ENCODE peak calls at places on chromosomes 5 and 9, in eight cellular contexts. X is adipocyte, S is kidney epithelial cell, J is breast epithelium, F is BJ, A is heart left ventricle, V is stomach, E is lower leg skin. K is an unnamed sample.

GRCh38 chr9:77518688-77519087 is 129.4 kb downstream of the GNA14 start:
- DNase-seq in F (no peak), A (no peak), X (no peak), S (no peak), J (no peak), V (no peak), E (no peak), K (no peak)

GRCh38 chr9:17627641-17628040 is 48.8 kb downstream of the SH3GL2 start:
- DNase-seq in F (no peak), V (no peak), J (no peak), A (no peak), X (peak), S (no peak), E (no peak), K (no peak)

GRCh38 chr9:110206388-110206787 is 1.6 kb downstream of the C9orf152 start:
- DNase-seq in V (peak), J (no peak), F (no peak), X (no peak), S (no peak), A (no peak), E (no peak), K (no peak)

GRCh38 chr5:131939690-131940345 is 5.6 kb downstream of the MEIKIN start:
- DNase-seq in V (no peak), A (no peak), J (no peak), F (no peak), S (no peak), X (no peak), E (no peak), K (no peak)

GRCh38 chr5:146796911-146797310 is 81.6 kb downstream of the PPP2R2B start:
- DNase-seq in F (no peak), X (no peak), J (no peak), V (no peak), S (no peak), A (no peak), E (no peak), K (no peak)

GRCh38 chr5:134131165-134131564 is 16.7 kb downstream of the TCF7 start:
- DNase-seq in V (no peak), J (no peak), A (no peak), F (no peak), S (no peak), X (no peak), E (no peak), K (no peak)

GRCh38 chr9:129174724-129175514 is 3.1 kb downstream of the IER5L start:
- DNase-seq in S (peak), X (peak), E (peak), V (peak), F (no peak), J (peak), A (peak), K (peak)

GRCh38 chr9:69120380-69121154 is 53.5 kb upstream of the TJP2 start:
- DNase-seq in F (no peak), V (peak), S (no peak), J (peak), E (peak), A (no peak), X (no peak), K (peak)

GRCh38 chr5:32027717-32028321 is 146.3 kb downstream of the GOLPH3 start:
- DNase-seq in J (peak), F (peak), A (peak), X (peak), V (no peak), S (peak), E (peak), K (peak)
- H3K4me3 ChIP-seq in J (peak), F (no peak), A (peak), X (peak), V (no peak), S (no peak), E (no peak), K (no peak)

DNA sequence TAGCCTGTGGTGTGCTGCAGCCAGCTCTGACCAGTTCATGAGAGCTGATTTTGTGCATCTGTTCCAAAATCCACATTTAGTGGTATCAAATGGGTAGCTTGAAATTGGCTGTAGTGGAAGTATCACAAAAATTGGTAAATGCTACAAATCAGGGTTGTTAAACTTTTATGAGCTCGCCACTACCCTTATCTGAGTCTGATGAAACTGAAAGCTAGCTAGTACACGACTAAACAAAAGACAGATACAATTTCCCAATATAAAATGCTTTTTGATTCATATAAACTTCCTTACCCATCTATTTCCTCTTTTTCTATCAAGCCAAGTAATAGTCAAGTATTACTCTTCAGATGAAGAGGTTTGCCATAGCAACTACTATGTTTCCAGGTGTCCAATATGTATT is 392.0 kb downstream of the TMEM161B start:
- DNase-seq in V (no peak), A (no peak), X (no peak), S (no peak), F (no peak), J (no peak), E (no peak), K (no peak)
- H3K4me3 ChIP-seq in V (no peak), A (no peak), X (no peak), S (no peak), F (no peak), J (no peak), E (no peak), K (no peak)

GRCh38 chr5:84379749-84380148 is 4.9 kb downstream of the EDIL3 start:
- DNase-seq in E (no peak), V (no peak), S (no peak), J (no peak), X (peak), A (no peak), F (no peak), K (no peak)

GRCh38 chr5:84378420-84378819 is 6.3 kb downstream of the EDIL3 start:
- DNase-seq in A (no peak), E (no peak), F (peak), X (peak), S (no peak), J (no peak), V (no peak), K (no peak)

GRCh38 chr5:84376346-84376745 is 8.3 kb downstream of the EDIL3 start:
- DNase-seq in A (no peak), V (no peak), J (no peak), X (peak), F (no peak), E (no peak), S (no peak), K (no peak)

GRCh38 chr5:84381501-84382362 is 2.9 kb downstream of the EDIL3 start:
- DNase-seq in A (no peak), F (no peak), V (no peak), X (peak), E (peak), S (no peak), J (no peak), K (peak)

GRCh38 chr5:84378961-84379360 is 5.7 kb downstream of the EDIL3 start:
- DNase-seq in A (no peak), J (no peak), X (peak), S (no peak), F (no peak), V (no peak), E (no peak), K (no peak)
- H3K4me3 ChIP-seq in A (no peak), J (no peak), X (peak), S (no peak), F (no peak), V (no peak), E (no peak), K (no peak)

GRCh38 chr9:119951090-119951489 is 581.9 kb upstream of the BRINP1 start:
- DNase-seq in S (no peak), V (no peak), J (no peak), X (peak), E (no peak), F (peak), A (no peak), K (no peak)

GRCh38 chr9:119955276-119955675 is 586.0 kb upstream of the BRINP1 start:
- DNase-seq in S (no peak), V (no peak), F (peak), X (peak), A (no peak), J (no peak), E (no peak), K (no peak)

DNA sequence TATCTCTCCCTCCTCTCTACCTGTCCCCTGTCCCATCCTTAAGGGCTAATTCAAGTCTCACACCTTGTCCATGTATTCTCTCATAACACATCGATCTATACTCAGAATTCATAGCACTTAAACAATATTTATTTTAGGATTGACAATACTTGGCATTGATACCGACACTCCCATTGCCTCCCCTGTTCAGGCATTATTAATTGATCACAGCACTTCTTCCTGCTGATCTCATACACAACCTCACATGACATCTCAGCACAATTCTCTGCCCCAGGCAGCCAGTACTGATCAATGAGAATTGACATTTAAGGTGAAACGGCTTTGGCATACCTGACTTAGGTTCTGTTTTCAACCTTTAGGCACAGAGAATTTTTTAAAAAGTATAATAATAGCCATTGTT is 582.4 kb upstream of the BRINP1 start:
- DNase-seq in A (no peak), F (no peak), V (no peak), E (no peak), X (no peak), S (no peak), J (no peak), K (no peak)
- H3K4me3 ChIP-seq in A (no peak), F (no peak), V (no peak), E (no peak), X (peak), S (no peak), J (no peak), K (no peak)

GRCh38 chr5:173229966-173230740 is 4.9 kb downstream of the NKX2-5 start:
- DNase-seq in F (no peak), S (no peak), A (peak), X (no peak), V (no peak), E (no peak), J (no peak), K (no peak)
- H3K4me3 ChIP-seq in F (no peak), S (no peak), A (peak), X (no peak), V (no peak), E (no peak), J (no peak), K (no peak)